ENCODE peak calls at places on chromosomes 3 and 15, in five cellular contexts. W, I, S, R and D are unnamed samples. For H3K27me3, the result is how much of the 10 kb centered on the place peaks cover.

GRCh38 chr3:30548605-30549004 is 57.8 kb upstream of the TGFBR2 start:
- DNase-seq in W (no peak), I (peak), S (peak), R (no peak), D (no peak)

GRCh38 chr15:84684092-84684491 is 26.1 kb upstream of the NMB start:
- DNase-seq in W (no peak), I (no peak), S (no peak), R (peak), D (no peak)

GRCh38 chr15:58453931-58454793 is 22.4 kb downstream of the LIPC start:
- DNase-seq in W (no peak), I (no peak), S (peak), R (no peak), D (no peak)

GRCh38 chr3:129576514-129577345 is 29.7 kb downstream of the PLXND1 start:
- DNase-seq in W (peak), I (no peak), S (no peak), R (no peak), D (no peak)

GRCh38 chr3:115804722-115805121 is 181.4 kb downstream of the GAP43 start:
- DNase-seq in W (no peak), I (peak), S (peak), R (peak), D (peak)

GRCh38 chr3:69948246-69948862 is 51.2 kb upstream of the SAMMSON start:
- DNase-seq in W (no peak), I (peak), S (peak), R (peak), D (peak)

GRCh38 chr15:90401499-90401898 is 13.5 kb downstream of the IQGAP1 start:
- DNase-seq in W (no peak), I (no peak), S (no peak), R (no peak), D (no peak)

GRCh38 chr15:95718441-95718840 is 612.1 kb upstream of the NR2F2 start:
- DNase-seq in W (peak), I (no peak), S (no peak), R (no peak), D (no peak)

GRCh38 chr3:168870892-168871291 is 775.2 kb upstream of the GOLIM4 start:
- DNase-seq in W (no peak), I (peak), S (peak), R (no peak), D (no peak)

DNA sequence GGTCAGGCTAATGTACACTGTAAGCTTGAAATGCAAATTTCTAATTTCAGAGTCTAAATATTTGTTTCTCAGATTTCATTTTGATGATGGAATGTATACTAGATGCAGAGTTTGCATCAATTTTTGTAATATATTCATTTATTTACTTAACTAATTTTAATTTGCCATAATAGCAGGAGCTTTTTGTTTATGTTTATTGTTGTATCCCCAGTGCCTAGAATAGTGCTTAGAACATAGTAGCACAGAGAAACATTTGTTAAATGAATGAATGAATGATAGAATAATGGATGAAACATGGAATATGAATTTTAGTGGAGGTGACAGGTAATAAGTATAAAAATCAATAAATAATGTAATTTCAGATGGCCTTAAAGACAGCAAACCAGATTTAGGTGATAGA is 5.2 kb upstream of the GALK2 start:
- DNase-seq in W (no peak), I (no peak), S (no peak), R (no peak), D (no peak)
- H3K27me3 ChIP-seq in W (under half), I (under half), S (under half), R (under half), D (under half)

GRCh38 chr3:1092061-1092460 is 763 bp upstream of the CNTN6 start:
- DNase-seq in W (no peak), I (no peak), S (no peak), R (no peak), D (no peak)
- H3K27me3 ChIP-seq in W (under half), I (under half), S (under half), R (under half), D (under half)

DNA sequence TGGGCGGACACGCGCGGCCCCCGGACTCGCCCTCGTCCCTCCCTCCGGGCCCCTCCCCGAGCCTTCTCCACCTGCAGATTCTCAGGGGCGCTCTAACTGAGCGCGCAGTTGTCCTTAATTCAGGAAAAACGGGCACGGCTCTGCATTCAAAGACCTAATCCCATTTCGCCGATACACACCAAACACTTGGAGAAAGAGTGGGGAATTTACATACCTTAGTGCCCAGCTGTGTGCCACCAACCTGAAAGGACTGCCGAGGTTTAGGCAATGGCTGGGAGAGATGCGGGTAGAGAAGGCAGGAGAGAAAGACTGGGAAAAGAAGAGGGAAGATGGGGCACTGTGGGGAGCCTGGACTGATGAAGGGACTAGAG is 21.8 kb downstream of the IGDCC3 start:
- DNase-seq in W (no peak), I (no peak), S (no peak), R (no peak), D (no peak)
- H3K27me3 ChIP-seq in W (under half), I (under half), S (half or more), R (under half), D (half or more)

DNA sequence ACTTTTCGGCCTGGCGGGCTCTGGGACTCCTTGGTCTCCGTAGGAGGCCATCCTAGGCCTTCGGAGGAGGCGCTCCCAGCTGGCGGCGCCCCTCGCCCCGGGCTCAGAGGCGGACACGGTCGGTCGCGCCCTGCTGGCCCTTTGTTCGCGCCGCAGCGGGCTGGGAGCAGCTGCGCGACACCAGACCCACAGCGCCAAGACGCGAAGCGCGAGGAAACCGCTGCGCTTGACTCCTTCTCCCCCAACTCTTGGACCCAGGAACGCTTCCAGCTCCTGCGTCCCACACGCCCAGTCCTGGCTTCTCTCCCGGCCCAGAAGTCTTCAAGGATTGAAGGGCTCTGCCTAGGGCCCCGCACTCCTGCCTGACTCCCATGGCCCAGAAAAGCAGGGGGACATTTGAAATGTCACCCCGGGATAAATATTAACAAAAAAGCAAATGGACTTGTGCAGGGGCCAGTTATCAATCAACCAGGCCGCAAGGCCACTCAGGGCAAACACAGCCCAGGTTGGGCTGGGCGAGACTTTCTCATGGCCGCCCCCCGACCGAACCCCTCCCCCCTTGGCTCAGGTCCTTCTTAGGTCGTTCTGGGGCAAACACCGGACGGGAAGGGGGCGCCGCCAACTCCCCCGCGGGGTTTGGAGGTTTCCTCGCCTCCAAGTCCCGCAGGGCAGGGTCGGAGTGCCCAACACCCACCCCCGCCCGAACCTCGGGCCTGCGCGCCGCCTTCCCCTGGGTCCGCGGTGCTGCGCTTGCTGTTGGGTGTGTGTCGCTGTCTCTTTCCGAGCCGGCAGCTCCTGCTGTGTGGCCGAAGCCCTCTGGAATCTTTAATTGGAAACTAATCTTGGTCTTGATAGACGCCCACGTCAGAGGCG is 5.1 kb downstream of the ONECUT1 start:
- DNase-seq in W (no peak), I (no peak), S (no peak), R (no peak), D (no peak)
- H3K27me3 ChIP-seq in W (under half), I (under half), S (half or more), R (half or more), D (half or more)

GRCh38 chr3:32238027-32238815 is at the start of gene CMTM8:
- DNase-seq in W (peak), I (peak), S (peak), R (no peak), D (peak)
- H3K27me3 ChIP-seq in W (under half), I (under half), S (half or more), R (under half), D (under half)

GRCh38 chr3:176078916-176079315 is 1118.4 kb downstream of the TBL1XR1 start:
- DNase-seq in W (no peak), I (no peak), S (no peak), R (no peak), D (peak)
- H3K27me3 ChIP-seq in W (under half), I (under half), S (under half), R (under half), D (under half)